ENCODE peak calls at places on chromosomes 7 and 10, in eight cellular contexts. One of them, this sample, is unnamed.
A peak's percentile ranks its signal among the peaks of the same experiment; 100 is the strongest.

GRCh38 chr10:1102392-1102791 is 46.2 kb downstream of the WDR37 start:
- DNase-seq in HL-60: no peak
- DNase-seq in AG04450: no peak
- DNase-seq in endothelial cell: no peak
- DNase-seq in Peyer's patch: no peak
- DNase-seq in mucosa of descending colon: no peak
- DNase-seq in GM10248: no peak
- DNase-seq in cardiac fibroblast: no peak
- DNase-seq in this sample: no peak

GRCh38 chr10:37671802-37672201 is 185.6 kb downstream of the ZNF248 start:
- DNase-seq in mucosa of descending colon: no peak
- DNase-seq in endothelial cell: no peak
- DNase-seq in AG04450: no peak
- DNase-seq in GM10248: no peak
- DNase-seq in HL-60: no peak
- DNase-seq in cardiac fibroblast: no peak
- DNase-seq in Peyer's patch: no peak
- DNase-seq in this sample: no peak

GRCh38 chr10:15439381-15439837 is 68.3 kb upstream of the FAM171A1 start:
- DNase-seq in Peyer's patch: no peak
- DNase-seq in AG04450: no peak
- DNase-seq in cardiac fibroblast: peak; percentile 90
- DNase-seq in HL-60: no peak
- DNase-seq in GM10248: no peak
- DNase-seq in mucosa of descending colon: no peak
- DNase-seq in endothelial cell: peak; percentile 42
- DNase-seq in this sample: no peak

GRCh38 chr10:88254091-88254490 is 329.0 kb downstream of the RNLS start:
- DNase-seq in HL-60: no peak
- DNase-seq in GM10248: no peak
- DNase-seq in AG04450: no peak
- DNase-seq in cardiac fibroblast: peak; percentile 68
- DNase-seq in endothelial cell: no peak
- DNase-seq in Peyer's patch: no peak
- DNase-seq in mucosa of descending colon: no peak
- DNase-seq in this sample: no peak

GRCh38 chr10:132062641-132063390 is 2.9 kb upstream of the JAKMIP3 start:
- DNase-seq in endothelial cell: no peak
- DNase-seq in GM10248: no peak
- DNase-seq in Peyer's patch: peak; percentile 33
- DNase-seq in HL-60: no peak
- DNase-seq in cardiac fibroblast: no peak
- DNase-seq in mucosa of descending colon: no peak
- DNase-seq in AG04450: no peak
- DNase-seq in this sample: no peak

GRCh38 chr7:38831262-38831661 is 77.7 kb downstream of the VPS41 start:
- DNase-seq in endothelial cell: no peak
- DNase-seq in AG04450: no peak
- DNase-seq in GM10248: no peak
- DNase-seq in cardiac fibroblast: no peak
- DNase-seq in mucosa of descending colon: no peak
- DNase-seq in Peyer's patch: no peak
- DNase-seq in HL-60: no peak
- DNase-seq in this sample: no peak

GRCh38 chr7:79050592-79050991 is 402.9 kb downstream of the MAGI2 start:
- DNase-seq in GM10248: no peak
- DNase-seq in AG04450: peak; percentile 26
- DNase-seq in mucosa of descending colon: no peak
- DNase-seq in endothelial cell: no peak
- DNase-seq in cardiac fibroblast: peak; percentile 44
- DNase-seq in Peyer's patch: no peak
- DNase-seq in HL-60: no peak
- DNase-seq in this sample: no peak

GRCh38 chr10:32041290-32042028 is 14.8 kb downstream of the KIF5B start:
- DNase-seq in AG04450: no peak
- DNase-seq in mucosa of descending colon: no peak
- DNase-seq in Peyer's patch: no peak
- DNase-seq in GM10248: no peak
- DNase-seq in endothelial cell: no peak
- DNase-seq in HL-60: no peak
- DNase-seq in cardiac fibroblast: no peak
- DNase-seq in this sample: no peak

GRCh38 chr10:95414016-95414830 is 123.4 kb upstream of the PDLIM1 start:
- DNase-seq in GM10248: no peak
- DNase-seq in mucosa of descending colon: no peak
- DNase-seq in Peyer's patch: no peak
- DNase-seq in AG04450: no peak
- DNase-seq in endothelial cell: no peak
- DNase-seq in cardiac fibroblast: no peak
- DNase-seq in HL-60: no peak
- DNase-seq in this sample: no peak

GRCh38 chr7:85150624-85151023 is 36.2 kb downstream of the SEMA3D start:
- DNase-seq in GM10248: no peak
- DNase-seq in endothelial cell: no peak
- DNase-seq in Peyer's patch: no peak
- DNase-seq in AG04450: no peak
- DNase-seq in cardiac fibroblast: no peak
- DNase-seq in mucosa of descending colon: no peak
- DNase-seq in HL-60: no peak
- DNase-seq in this sample: no peak

GRCh38 chr7:95684037-95684436 is 87.7 kb upstream of the PDK4 start:
- DNase-seq in mucosa of descending colon: no peak
- DNase-seq in AG04450: no peak
- DNase-seq in endothelial cell: no peak
- DNase-seq in HL-60: no peak
- DNase-seq in cardiac fibroblast: peak; percentile 78
- DNase-seq in GM10248: no peak
- DNase-seq in Peyer's patch: no peak
- DNase-seq in this sample: no peak

GRCh38 chr10:784759-785538 is 95.5 kb upstream of the DIP2C start:
- DNase-seq in HL-60: peak; percentile 9
- DNase-seq in endothelial cell: peak; percentile 46
- DNase-seq in cardiac fibroblast: peak; percentile 65
- DNase-seq in AG04450: peak; percentile 42
- DNase-seq in mucosa of descending colon: peak; percentile 47
- DNase-seq in GM10248: peak; percentile 21
- DNase-seq in Peyer's patch: no peak
- DNase-seq in this sample: peak; percentile 63

GRCh38 chr10:35822316-35822715 is 180.2 kb upstream of the FZD8 start:
- DNase-seq in Peyer's patch: no peak
- DNase-seq in endothelial cell: peak; percentile 19
- DNase-seq in mucosa of descending colon: peak; percentile 41
- DNase-seq in HL-60: no peak
- DNase-seq in GM10248: no peak
- DNase-seq in AG04450: no peak
- DNase-seq in cardiac fibroblast: peak; percentile 87
- DNase-seq in this sample: no peak

GRCh38 chr10:21334891-21335696 is 190.4 kb downstream of the SKIDA1 start:
- DNase-seq in GM10248: no peak
- DNase-seq in endothelial cell: no peak
- DNase-seq in Peyer's patch: no peak
- DNase-seq in mucosa of descending colon: no peak
- DNase-seq in cardiac fibroblast: peak; percentile 92
- DNase-seq in AG04450: no peak
- DNase-seq in HL-60: no peak
- DNase-seq in this sample: no peak

GRCh38 chr7:17371656-17372524 is 73.4 kb downstream of the AHR start:
- DNase-seq in cardiac fibroblast: peak; percentile 95
- DNase-seq in Peyer's patch: no peak
- DNase-seq in GM10248: no peak
- DNase-seq in endothelial cell: no peak
- DNase-seq in AG04450: peak; percentile 89
- DNase-seq in mucosa of descending colon: no peak
- DNase-seq in HL-60: no peak
- DNase-seq in this sample: no peak

GRCh38 chr7:104207348-104207730 is 474 bp downstream of the ORC5 start:
- DNase-seq in HL-60: peak; percentile 7
- DNase-seq in cardiac fibroblast: no peak
- DNase-seq in AG04450: no peak
- DNase-seq in GM10248: peak; percentile 12
- DNase-seq in endothelial cell: peak; percentile 11
- DNase-seq in Peyer's patch: no peak
- DNase-seq in mucosa of descending colon: no peak
- DNase-seq in this sample: no peak

GRCh38 chr7:37643876-37644275 is 39.7 kb upstream of the GPR141 start:
- DNase-seq in Peyer's patch: no peak
- DNase-seq in cardiac fibroblast: no peak
- DNase-seq in endothelial cell: no peak
- DNase-seq in mucosa of descending colon: no peak
- DNase-seq in GM10248: no peak
- DNase-seq in HL-60: peak; percentile 26
- DNase-seq in AG04450: no peak
- DNase-seq in this sample: no peak

DNA sequence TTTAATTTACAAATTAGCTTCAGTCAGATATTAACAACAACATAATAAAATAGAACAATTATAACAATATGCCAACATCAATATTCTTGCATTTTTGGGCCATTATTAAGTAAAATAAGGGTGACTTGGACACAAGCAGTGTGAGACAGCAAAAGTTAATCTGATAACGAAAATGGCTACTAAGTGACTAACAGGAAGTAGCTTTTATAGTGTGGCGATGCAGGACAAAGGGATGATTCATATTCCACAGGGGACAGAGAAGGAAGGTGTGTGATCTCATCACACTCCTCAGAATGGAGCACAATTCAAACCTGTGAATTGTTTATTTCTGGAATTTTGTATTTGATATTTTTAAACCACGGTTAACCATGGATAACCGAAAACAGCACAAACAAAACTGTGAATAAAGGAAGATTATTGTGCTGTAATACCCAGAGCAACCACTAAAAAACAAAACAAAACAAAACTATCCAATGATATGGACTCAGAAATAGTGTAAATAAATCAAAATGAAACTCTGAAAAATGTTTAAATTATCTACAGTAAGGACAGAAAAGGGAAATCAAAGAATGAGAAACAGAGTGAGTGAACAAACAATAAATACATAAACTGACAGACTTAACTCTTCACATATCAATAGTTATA is 66.9 kb upstream of the TFEC start:
- DNase-seq in Peyer's patch: no peak
- DNase-seq in endothelial cell: no peak
- DNase-seq in mucosa of descending colon: no peak
- DNase-seq in AG04450: no peak
- DNase-seq in HL-60: no peak
- DNase-seq in cardiac fibroblast: peak; percentile 54
- DNase-seq in GM10248: no peak
- DNase-seq in this sample: no peak
- TF ChIP-seq CTCF in Peyer's patch: peak; percentile 29
- TF ChIP-seq CTCF in endothelial cell: peak; percentile 54
- TF ChIP-seq CTCF in mucosa of descending colon: no peak
- TF ChIP-seq CTCF in AG04450: no peak
- TF ChIP-seq CTCF in HL-60: no peak
- TF ChIP-seq CTCF in cardiac fibroblast: peak; percentile 25
- TF ChIP-seq CTCF in GM10248: no peak
- TF ChIP-seq CTCF in this sample: no peak

GRCh38 chr7:148535227-148535626 is 55.3 kb upstream of the C7orf33 start:
- DNase-seq in HL-60: peak; percentile 38
- DNase-seq in GM10248: peak; percentile 17
- DNase-seq in Peyer's patch: no peak
- DNase-seq in AG04450: no peak
- DNase-seq in cardiac fibroblast: peak; percentile 51
- DNase-seq in mucosa of descending colon: no peak
- DNase-seq in endothelial cell: no peak
- DNase-seq in this sample: no peak
- TF ChIP-seq CTCF in HL-60: no peak
- TF ChIP-seq CTCF in GM10248: peak; percentile 32
- TF ChIP-seq CTCF in Peyer's patch: no peak
- TF ChIP-seq CTCF in AG04450: no peak
- TF ChIP-seq CTCF in cardiac fibroblast: no peak
- TF ChIP-seq CTCF in mucosa of descending colon: no peak
- TF ChIP-seq CTCF in endothelial cell: no peak
- TF ChIP-seq CTCF in this sample: peak; percentile 1

GRCh38 chr7:158880973-158881372 is 24.6 kb downstream of the DYNC2I1 start:
- DNase-seq in AG04450: no peak
- DNase-seq in cardiac fibroblast: no peak
- DNase-seq in mucosa of descending colon: no peak
- DNase-seq in GM10248: no peak
- DNase-seq in Peyer's patch: no peak
- DNase-seq in HL-60: no peak
- DNase-seq in endothelial cell: no peak
- DNase-seq in this sample: no peak

GRCh38 chr7:158887594-158887993 is 31.2 kb downstream of the DYNC2I1 start:
- DNase-seq in cardiac fibroblast: no peak
- DNase-seq in Peyer's patch: no peak
- DNase-seq in HL-60: no peak
- DNase-seq in AG04450: no peak
- DNase-seq in mucosa of descending colon: no peak
- DNase-seq in endothelial cell: no peak
- DNase-seq in GM10248: no peak
- DNase-seq in this sample: no peak

GRCh38 chr7:158881731-158882130 is 25.4 kb downstream of the DYNC2I1 start:
- DNase-seq in AG04450: no peak
- DNase-seq in GM10248: no peak
- DNase-seq in endothelial cell: no peak
- DNase-seq in HL-60: no peak
- DNase-seq in cardiac fibroblast: no peak
- DNase-seq in mucosa of descending colon: no peak
- DNase-seq in Peyer's patch: no peak
- DNase-seq in this sample: no peak

DNA sequence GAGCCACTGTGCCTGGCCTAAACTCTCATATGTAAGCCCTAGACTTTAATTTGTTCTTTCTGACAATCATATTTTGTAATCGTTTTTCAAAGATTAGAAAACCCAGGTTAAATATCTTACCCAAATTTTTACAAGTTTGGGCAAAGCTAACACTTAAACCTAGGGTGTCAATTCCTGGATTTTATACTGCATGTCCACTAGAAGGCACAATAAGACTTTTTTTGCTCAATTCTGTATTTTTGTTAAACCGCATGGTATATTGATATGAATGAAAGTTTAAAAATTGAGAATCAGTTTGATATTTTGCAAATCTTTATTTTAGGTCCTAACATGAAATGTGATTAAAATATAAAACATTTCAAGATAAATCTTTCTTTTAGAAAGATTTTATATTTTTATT is 29.3 kb downstream of the DYNC2I1 start:
- DNase-seq in HL-60: no peak
- DNase-seq in cardiac fibroblast: peak; percentile 15
- DNase-seq in endothelial cell: no peak
- DNase-seq in Peyer's patch: no peak
- DNase-seq in GM10248: no peak
- DNase-seq in AG04450: no peak
- DNase-seq in mucosa of descending colon: no peak
- DNase-seq in this sample: no peak
- TF ChIP-seq CTCF in HL-60: peak; percentile 34
- TF ChIP-seq CTCF in cardiac fibroblast: peak; percentile 28
- TF ChIP-seq CTCF in endothelial cell: no peak
- TF ChIP-seq CTCF in Peyer's patch: peak; percentile 24
- TF ChIP-seq CTCF in GM10248: no peak
- TF ChIP-seq CTCF in AG04450: peak; percentile 42
- TF ChIP-seq CTCF in mucosa of descending colon: no peak
- TF ChIP-seq CTCF in this sample: peak; percentile 31

DNA sequence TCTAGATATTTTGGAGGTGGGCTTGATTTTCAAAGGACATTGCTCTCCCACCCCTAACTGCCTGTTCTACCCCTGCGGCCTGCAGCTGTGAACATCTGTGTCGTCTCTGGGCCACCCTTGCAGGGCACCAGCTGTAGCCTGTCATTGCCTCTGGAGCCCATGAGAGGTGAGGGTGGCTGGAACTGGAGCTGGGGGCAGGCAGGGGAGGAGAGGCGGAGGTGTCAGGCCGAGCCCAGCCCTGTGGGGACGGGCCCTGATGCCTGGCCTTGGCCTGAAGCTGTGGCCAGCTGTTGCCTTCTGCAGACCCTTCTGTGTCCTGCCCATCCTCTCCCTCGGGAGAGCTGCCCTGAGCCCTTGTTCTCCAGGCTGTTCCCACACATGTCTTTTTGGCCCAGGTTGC is 44.5 kb downstream of the PALD1 start:
- DNase-seq in AG04450: no peak
- DNase-seq in Peyer's patch: no peak
- DNase-seq in endothelial cell: no peak
- DNase-seq in cardiac fibroblast: no peak
- DNase-seq in mucosa of descending colon: no peak
- DNase-seq in HL-60: no peak
- DNase-seq in GM10248: no peak
- DNase-seq in this sample: no peak
- TF ChIP-seq CTCF in AG04450: no peak
- TF ChIP-seq CTCF in Peyer's patch: no peak
- TF ChIP-seq CTCF in endothelial cell: no peak
- TF ChIP-seq CTCF in cardiac fibroblast: no peak
- TF ChIP-seq CTCF in mucosa of descending colon: no peak
- TF ChIP-seq CTCF in HL-60: no peak
- TF ChIP-seq CTCF in GM10248: no peak
- TF ChIP-seq CTCF in this sample: no peak

This sample was measured in D721Med.